ENCODE peak calls at places on chromosomes 7 and 10, in nine cellular contexts. D, Z, W, Y, P, F, O, M and X are unnamed samples.

GRCh38 chr7:54811925-54812264 is 52.9 kb upstream of the SEC61G start:
- DNase-seq in D (no peak), Z (no peak), W (no peak), Y (no peak), P (no peak), F (no peak), O (no peak), M (no peak), X (no peak)

GRCh38 chr7:43873300-43873699 is 4.0 kb upstream of the MRPS24 start:
- DNase-seq in D (no peak), Z (peak), W (no peak), Y (no peak), P (no peak), F (peak), O (no peak), M (no peak), X (no peak)

GRCh38 chr7:39741942-39742623 is 118.7 kb downstream of the RALA start:
- DNase-seq in D (peak), Z (peak), W (peak), Y (no peak), P (no peak), F (no peak), O (no peak), M (peak), X (no peak)

GRCh38 chr10:101291254-101292193 is 62.3 kb upstream of the LBX1 start:
- DNase-seq in D (no peak), Z (peak), W (peak), Y (no peak), P (no peak), F (no peak), O (peak), M (peak), X (no peak)

GRCh38 chr10:10935032-10935431 is 82.6 kb upstream of the CELF2 start:
- DNase-seq in D (no peak), Z (no peak), W (no peak), Y (no peak), P (no peak), F (no peak), O (no peak), M (no peak), X (no peak)

GRCh38 chr10:12588091-12588850 is 238.9 kb downstream of the CAMK1D start:
- DNase-seq in D (no peak), Z (peak), W (no peak), Y (no peak), P (no peak), F (peak), O (no peak), M (no peak), X (no peak)

GRCh38 chr7:69078997-69079769 is 519.1 kb upstream of the AUTS2 start:
- DNase-seq in D (no peak), Z (peak), W (no peak), Y (no peak), P (no peak), F (no peak), O (no peak), M (peak), X (no peak)

GRCh38 chr7:91644251-91644650 is 236.3 kb downstream of the MTERF1 start:
- DNase-seq in D (no peak), Z (no peak), W (no peak), Y (no peak), P (no peak), F (no peak), O (no peak), M (no peak), X (no peak)

GRCh38 chr7:21497072-21497471 is 45.8 kb upstream of the DNAH11 start:
- DNase-seq in D (no peak), Z (no peak), W (no peak), Y (no peak), P (no peak), F (no peak), O (no peak), M (peak), X (no peak)

GRCh38 chr7:50209461-50210161 is 94.9 kb upstream of the IKZF1 start:
- DNase-seq in D (no peak), Z (no peak), W (no peak), Y (no peak), P (no peak), F (no peak), O (no peak), M (no peak), X (peak)

GRCh38 chr10:35912615-35913170 is 270.6 kb upstream of the FZD8 start:
- DNase-seq in D (no peak), Z (no peak), W (no peak), Y (no peak), P (no peak), F (no peak), O (no peak), M (peak), X (no peak)

GRCh38 chr7:77664715-77665114 is 31.5 kb upstream of the RSBN1L start:
- DNase-seq in D (no peak), Z (no peak), W (no peak), Y (no peak), P (no peak), F (no peak), O (no peak), M (no peak), X (no peak)

GRCh38 chr10:5314866-5315265 is 49.9 kb upstream of the UCN3 start:
- DNase-seq in D (no peak), Z (no peak), W (no peak), Y (no peak), P (no peak), F (no peak), O (no peak), M (no peak), X (no peak)

GRCh38 chr10:6052247-6053221 is 9.6 kb downstream of the IL2RA start:
- DNase-seq in D (no peak), Z (peak), W (no peak), Y (no peak), P (no peak), F (peak), O (no peak), M (no peak), X (peak)

GRCh38 chr10:121245799-121246198 is 352.4 kb downstream of the FGFR2 start:
- DNase-seq in D (no peak), Z (peak), W (no peak), Y (no peak), P (no peak), F (no peak), O (no peak), M (no peak), X (no peak)

GRCh38 chr10:4174197-4174596 is 389.2 kb upstream of the KLF6 start:
- DNase-seq in D (peak), Z (no peak), W (peak), Y (no peak), P (no peak), F (no peak), O (no peak), M (peak), X (no peak)

GRCh38 chr7:155846156-155846555 is 33.9 kb upstream of the SHH start:
- DNase-seq in D (no peak), Z (no peak), W (no peak), Y (no peak), P (peak), F (peak), O (no peak), M (no peak), X (no peak)

GRCh38 chr10:102231357-102232318 is 5.5 kb downstream of the ELOVL3 start:
- DNase-seq in D (no peak), Z (peak), W (peak), Y (peak), P (no peak), F (no peak), O (peak), M (peak), X (no peak)

GRCh38 chr10:128843972-128844371 is 623.1 kb upstream of the MGMT start:
- DNase-seq in D (no peak), Z (no peak), W (no peak), Y (no peak), P (no peak), F (no peak), O (no peak), M (peak), X (no peak)

GRCh38 chr7:26238004-26238403 is 36.5 kb downstream of the CBX3 start:
- DNase-seq in D (no peak), Z (no peak), W (no peak), Y (no peak), P (no peak), F (no peak), O (no peak), M (no peak), X (no peak)

GRCh38 chr10:69847883-69848282 is 46.2 kb downstream of the COL13A1 start:
- DNase-seq in D (no peak), Z (no peak), W (no peak), Y (no peak), P (no peak), F (no peak), O (no peak), M (no peak), X (no peak)

GRCh38 chr7:4607321-4607729 is 74.8 kb upstream of the FOXK1 start:
- DNase-seq in D (no peak), Z (no peak), W (peak), Y (no peak), P (peak), F (no peak), O (no peak), M (no peak), X (no peak)

GRCh38 chr7:21984042-21984441 is 38.3 kb upstream of the CDCA7L start:
- DNase-seq in D (no peak), Z (no peak), W (no peak), Y (no peak), P (no peak), F (no peak), O (no peak), M (no peak), X (no peak)

GRCh38 chr10:1365540-1366082 is 309.4 kb downstream of the WDR37 start:
- DNase-seq in D (no peak), Z (no peak), W (no peak), Y (no peak), P (no peak), F (no peak), O (no peak), M (no peak), X (peak)

GRCh38 chr7:131586259-131586658 is 29.8 kb upstream of the PODXL start:
- DNase-seq in D (no peak), Z (peak), W (no peak), Y (no peak), P (no peak), F (no peak), O (no peak), M (no peak), X (no peak)

GRCh38 chr7:145016068-145016467 is 180.2 kb upstream of the TPK1 start:
- DNase-seq in D (peak), Z (no peak), W (no peak), Y (no peak), P (no peak), F (no peak), O (no peak), M (peak), X (no peak)

GRCh38 chr7:15889501-15889900 is 203.0 kb upstream of the MEOX2 start:
- DNase-seq in D (no peak), Z (no peak), W (peak), Y (no peak), P (no peak), F (no peak), O (no peak), M (peak), X (no peak)

GRCh38 chr7:130145424-130146106 is 59.6 kb downstream of the TMEM209 start:
- DNase-seq in D (no peak), Z (no peak), W (no peak), Y (no peak), P (no peak), F (no peak), O (no peak), M (no peak), X (no peak)

GRCh38 chr10:77633376-77633775 is 4.2 kb downstream of the KCNMA1 start:
- DNase-seq in D (no peak), Z (no peak), W (no peak), Y (no peak), P (no peak), F (no peak), O (no peak), M (no peak), X (no peak)

GRCh38 chr7:128406147-128406985 is 3.4 kb downstream of the IMPDH1 start:
- DNase-seq in D (no peak), Z (no peak), W (peak), Y (no peak), P (no peak), F (no peak), O (no peak), M (peak), X (no peak)

GRCh38 chr7:128404826-128405344 is 4.9 kb downstream of the IMPDH1 start:
- DNase-seq in D (no peak), Z (no peak), W (peak), Y (no peak), P (no peak), F (no peak), O (no peak), M (no peak), X (no peak)

GRCh38 chr7:128406986-128407589 is 2.7 kb downstream of the IMPDH1 start:
- DNase-seq in D (no peak), Z (no peak), W (peak), Y (no peak), P (no peak), F (no peak), O (no peak), M (no peak), X (no peak)

GRCh38 chr7:128404143-128404681 is 5.6 kb downstream of the IMPDH1 start:
- DNase-seq in D (no peak), Z (peak), W (no peak), Y (no peak), P (no peak), F (no peak), O (no peak), M (no peak), X (no peak)

DNA sequence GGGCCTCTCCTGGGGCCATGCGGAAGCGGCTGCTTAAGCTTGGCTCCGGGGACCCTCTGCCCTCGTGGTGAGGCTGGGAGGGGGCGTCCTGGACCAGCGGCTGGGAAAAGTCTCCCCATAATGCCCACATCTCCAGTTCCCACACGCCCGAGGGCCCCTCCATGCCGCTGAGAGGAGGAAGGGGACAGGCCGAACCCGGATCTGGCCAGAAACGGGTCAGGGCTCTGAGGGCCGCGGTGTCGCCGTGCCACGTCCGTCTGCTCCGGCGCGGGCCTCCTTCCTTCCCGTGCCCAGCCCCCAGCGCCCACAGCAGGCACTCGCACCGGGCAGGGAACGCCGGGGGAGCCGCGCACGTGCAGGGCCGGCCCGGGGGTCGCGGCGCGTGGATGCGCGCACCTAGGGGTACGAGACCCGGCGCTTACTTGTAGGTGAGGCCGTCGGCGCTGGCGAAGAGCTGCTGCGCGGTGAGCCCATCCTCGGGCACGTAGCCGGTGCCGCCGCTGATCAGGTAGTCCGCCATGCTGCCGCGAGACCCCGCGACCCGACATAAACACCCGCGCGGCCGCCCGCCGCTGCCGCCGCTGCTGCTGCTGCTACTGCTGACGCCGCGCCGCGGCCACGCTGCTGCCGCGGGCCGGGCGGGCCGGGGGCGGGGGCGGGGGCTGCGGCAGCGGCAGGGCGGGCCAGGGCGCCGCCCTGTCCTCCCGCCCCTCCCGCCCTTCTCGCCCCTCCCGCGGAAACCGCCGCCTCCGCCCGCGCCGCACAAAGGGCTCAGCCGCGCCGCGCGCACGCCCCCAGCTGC is 4.2 kb downstream of the IMPDH1 start:
- DNase-seq in D (no peak), Z (peak), W (peak), Y (no peak), P (no peak), F (no peak), O (peak), M (peak), X (no peak)
- TF ChIP-seq POLR2AphosphoS5 in D (no peak), Z (no peak), W (no peak), Y (no peak), P (no peak), F (no peak), O (no peak), M (no peak), X (no peak)

DNA sequence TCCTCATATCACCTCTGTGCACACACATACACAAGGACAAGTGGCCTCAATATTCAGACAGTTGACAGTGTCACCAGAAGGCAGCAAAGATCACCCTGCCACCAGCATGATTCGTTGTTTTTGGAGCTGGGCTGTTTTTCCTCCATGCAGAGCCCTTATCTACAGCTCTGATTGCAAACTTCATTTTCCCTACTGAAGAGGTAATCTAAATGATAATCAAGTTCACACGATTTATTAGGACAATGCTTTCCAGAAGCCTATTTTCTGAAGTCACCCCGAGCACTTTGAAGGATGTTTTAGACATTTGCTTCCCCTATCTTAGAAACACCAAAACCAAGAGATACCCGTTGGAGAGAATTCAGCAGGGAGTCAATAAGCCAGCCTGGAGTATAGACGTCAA is 46.0 kb upstream of the ADAM12 start:
- DNase-seq in D (no peak), Z (no peak), W (no peak), Y (no peak), P (no peak), F (no peak), O (no peak), M (no peak), X (no peak)
- TF ChIP-seq POLR2AphosphoS5 in D (no peak), Z (no peak), W (no peak), Y (no peak), P (no peak), F (no peak), O (no peak), M (no peak), X (no peak)

DNA sequence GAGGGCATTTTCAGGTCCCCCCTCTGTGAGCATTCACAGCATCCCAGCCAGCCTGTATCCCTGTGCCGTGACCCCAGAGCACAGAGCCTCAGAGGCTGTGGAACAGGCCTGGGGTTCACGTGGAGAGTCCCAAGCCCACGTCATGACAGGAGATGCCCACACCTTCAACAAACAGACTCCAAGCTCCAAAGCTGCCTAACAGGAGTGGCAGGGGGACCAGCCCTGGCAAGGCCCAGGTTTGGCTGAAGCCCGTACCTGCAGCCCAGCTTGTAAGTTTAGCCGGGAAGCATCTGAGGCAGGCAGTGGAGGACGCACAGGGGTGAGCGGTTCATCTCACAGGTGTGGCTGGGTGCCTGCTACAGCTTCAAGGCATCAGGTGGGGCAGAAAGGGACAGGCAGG is 33.6 kb downstream of the LHPP start:
- DNase-seq in D (no peak), Z (no peak), W (no peak), Y (no peak), P (no peak), F (peak), O (no peak), M (no peak), X (no peak)
- TF ChIP-seq POLR2AphosphoS5 in D (no peak), Z (no peak), W (no peak), Y (no peak), P (no peak), F (no peak), O (no peak), M (no peak), X (no peak)

GRCh38 chr10:113961261-113961938 is 82.3 kb upstream of the ADRB1 start:
- DNase-seq in D (no peak), Z (peak), W (no peak), Y (no peak), P (no peak), F (no peak), O (no peak), M (no peak), X (no peak)

GRCh38 chr10:113958631-113959382 is 84.9 kb upstream of the ADRB1 start:
- DNase-seq in D (no peak), Z (peak), W (no peak), Y (no peak), P (no peak), F (no peak), O (no peak), M (no peak), X (no peak)

GRCh38 chr10:113957013-113957412 is 86.7 kb upstream of the ADRB1 start:
- DNase-seq in D (no peak), Z (no peak), W (no peak), Y (no peak), P (no peak), F (no peak), O (no peak), M (no peak), X (no peak)

GRCh38 chr10:113959383-113959760 is 84.3 kb upstream of the ADRB1 start:
- DNase-seq in D (no peak), Z (peak), W (no peak), Y (no peak), P (no peak), F (no peak), O (no peak), M (no peak), X (no peak)

DNA sequence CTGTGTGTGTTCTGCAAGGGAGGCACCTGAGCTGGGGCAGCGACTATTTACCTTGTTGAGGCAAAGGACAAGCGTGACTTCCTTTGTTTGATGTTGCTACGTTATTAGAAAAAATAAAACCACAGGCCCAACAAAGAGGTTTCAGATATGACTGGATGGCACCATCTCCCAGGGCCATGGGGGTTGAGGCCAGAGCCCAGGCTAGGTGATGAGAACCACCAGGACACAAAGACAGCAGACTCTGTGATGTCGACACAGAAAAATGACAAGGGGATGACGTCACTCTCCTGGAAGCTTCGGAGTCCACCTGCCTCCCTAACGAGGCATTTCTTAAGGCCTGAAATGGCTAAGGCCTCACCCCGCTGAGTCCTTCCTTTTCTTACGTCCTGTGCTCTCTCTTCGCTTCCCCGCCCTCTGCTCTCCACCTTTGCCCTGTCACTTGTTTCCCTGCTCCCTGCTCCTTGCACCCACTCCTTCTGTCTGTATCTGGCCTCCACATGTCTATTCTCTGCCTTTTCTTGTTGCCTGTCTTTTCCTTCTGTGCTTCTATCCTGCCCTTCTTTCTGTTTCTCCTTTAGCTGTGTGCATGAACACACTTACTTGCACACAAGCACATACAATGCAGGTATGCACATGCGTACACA is 82.9 kb upstream of the ADRB1 start:
- DNase-seq in D (peak), Z (peak), W (no peak), Y (no peak), P (no peak), F (no peak), O (no peak), M (peak), X (no peak)
- TF ChIP-seq POLR2AphosphoS5 in D (no peak), Z (peak), W (no peak), Y (no peak), P (no peak), F (no peak), O (no peak), M (no peak), X (no peak)

GRCh38 chr7:148987010-148987750 is 41.1 kb downstream of the PDIA4 start:
- DNase-seq in D (peak), Z (peak), W (peak), Y (peak), P (peak), F (peak), O (peak), M (peak), X (no peak)
- TF ChIP-seq POLR2AphosphoS5 in D (peak), Z (no peak), W (peak), Y (no peak), P (no peak), F (peak), O (no peak), M (peak), X (peak)

GRCh38 chr10:79402951-79403350 is 42.5 kb downstream of the ZCCHC24 start:
- DNase-seq in D (no peak), Z (no peak), W (no peak), Y (no peak), P (no peak), F (peak), O (no peak), M (no peak), X (no peak)

GRCh38 chr10:79403441-79404230 is 41.8 kb downstream of the ZCCHC24 start:
- DNase-seq in D (no peak), Z (no peak), W (no peak), Y (no peak), P (no peak), F (peak), O (no peak), M (no peak), X (no peak)

GRCh38 chr10:79404690-79405131 is 40.7 kb downstream of the ZCCHC24 start:
- DNase-seq in D (no peak), Z (peak), W (no peak), Y (no peak), P (peak), F (no peak), O (no peak), M (no peak), X (no peak)

GRCh38 chr10:79405221-79405994 is 40.0 kb downstream of the ZCCHC24 start:
- DNase-seq in D (no peak), Z (peak), W (no peak), Y (no peak), P (peak), F (peak), O (no peak), M (no peak), X (no peak)

GRCh38 chr10:79404231-79404609 is 41.2 kb downstream of the ZCCHC24 start:
- DNase-seq in D (no peak), Z (peak), W (no peak), Y (no peak), P (peak), F (peak), O (no peak), M (peak), X (no peak)
- TF ChIP-seq POLR2AphosphoS5 in D (no peak), Z (no peak), W (no peak), Y (no peak), P (no peak), F (peak), O (no peak), M (no peak), X (peak)